ENCODE peak calls at places on chromosomes 3 and 15, in nine cellular contexts. K is HTR-8/SVneo, E is HFF-Myc, I is HT-29, Y is Kasumi-1, D is T-helper 2 cell, U is T47D, T is B cell, O is GDM1. Z is an unnamed sample.

GRCh38 chr15:63277044-63277892 is at the start of gene APH1B:
- DNase-seq in K (peak; percentile 74), E (no peak), I (peak; percentile 74), Y (peak; percentile 78), D (peak; percentile 78), U (peak; percentile 62), T (peak; percentile 85), O (peak; percentile 84), Z (peak; percentile 15)

GRCh38 chr3:194964809-194965208 is 279.1 kb downstream of the FAM43A start:
- DNase-seq in K (no peak), E (no peak), I (peak; percentile 16), Y (no peak), D (no peak), U (no peak), T (no peak), O (no peak), Z (no peak)

GRCh38 chr3:113058188-113058587 is 67.4 kb downstream of the GTPBP8 start:
- DNase-seq in K (no peak), E (no peak), I (no peak), Y (no peak), D (no peak), U (no peak), T (no peak), O (no peak), Z (no peak)

GRCh38 chr15:65791335-65792129 is 561 bp downstream of the DENND4A start:
- DNase-seq in K (peak; percentile 27), E (no peak), I (peak; percentile 58), Y (peak; percentile 40), D (peak; percentile 22), U (peak; percentile 53), T (peak; percentile 70), O (no peak), Z (no peak)

GRCh38 chr15:65056868-65057548 is 10.8 kb downstream of the RASL12 start:
- DNase-seq in K (peak; percentile 53), E (no peak), I (peak; percentile 97), Y (no peak), D (no peak), U (no peak), T (no peak), O (no peak), Z (no peak)

GRCh38 chr15:93091465-93091864 is 2.5 kb upstream of the RGMA start:
- DNase-seq in K (no peak), E (no peak), I (no peak), Y (no peak), D (no peak), U (no peak), T (no peak), O (no peak), Z (no peak)

GRCh38 chr3:149310796-149311534 is 22.5 kb downstream of the TM4SF18 start:
- DNase-seq in K (no peak), E (no peak), I (peak; percentile 18), Y (no peak), D (no peak), U (no peak), T (no peak), O (no peak), Z (no peak)

GRCh38 chr3:21486381-21486935 is 264.6 kb downstream of the ZNF385D start:
- DNase-seq in K (no peak), E (no peak), I (no peak), Y (no peak), D (no peak), U (no peak), T (no peak), O (no peak), Z (no peak)

GRCh38 chr3:72953325-72953956 is 43.2 kb upstream of the PPP4R2 start:
- DNase-seq in K (no peak), E (no peak), I (no peak), Y (no peak), D (no peak), U (no peak), T (no peak), O (no peak), Z (no peak)

GRCh38 chr15:44317423-44317822 is 28.9 kb downstream of the GOLM2 start:
- DNase-seq in K (no peak), E (no peak), I (no peak), Y (no peak), D (no peak), U (no peak), T (no peak), O (no peak), Z (no peak)

Z was measured in pulmonary artery endothelial cell.